ENCODE peak calls at places on chromosomes 12 and 14, in ten cellular contexts. G is stomach, A is esophagus muscularis mucosa, I is sigmoid colon, L is transverse colon, V is H1, T is suprapubic skin, B is K562, C is GM12878, W is HepG2. E is an unnamed sample.

GRCh38 chr12:132572106-132572505 is 38.3 kb downstream of the LRCOL1 start:
- DNase-seq in G (peak), A (no peak), I (no peak), L (no peak), V (no peak), T (no peak), B (no peak), C (no peak), W (no peak), E (peak)

GRCh38 chr14:68691031-68691864 is 101.6 kb downstream of the ZFP36L1 start:
- DNase-seq in G (no peak), A (no peak), I (peak), L (no peak), V (peak), T (peak), B (peak), C (no peak), W (no peak), E (peak)

GRCh38 chr12:19546611-19547162 is 107.4 kb downstream of the AEBP2 start:
- DNase-seq in G (no peak), A (no peak), I (no peak), L (no peak), V (no peak), T (no peak), B (no peak), C (no peak), W (no peak), E (no peak)

GRCh38 chr12:95802482-95803264 is 12.1 kb upstream of the NTN4 start:
- DNase-seq in G (no peak), A (no peak), I (no peak), L (peak), V (no peak), T (no peak), B (no peak), C (no peak), W (peak), E (peak)

GRCh38 chr14:105256292-105256960 is 8.1 kb downstream of the BTBD6 start:
- DNase-seq in G (no peak), A (no peak), I (no peak), L (no peak), V (no peak), T (no peak), B (no peak), C (no peak), W (no peak), E (no peak)

GRCh38 chr12:113220593-113221180 is 577 bp upstream of the TPCN1 start:
- DNase-seq in G (no peak), A (no peak), I (no peak), L (no peak), V (no peak), T (no peak), B (no peak), C (no peak), W (no peak), E (peak)

GRCh38 chr12:26691234-26691970 is 141.6 kb downstream of the ITPR2 start:
- DNase-seq in G (no peak), A (no peak), I (no peak), L (no peak), V (no peak), T (no peak), B (peak), C (no peak), W (peak), E (no peak)

GRCh38 chr14:90159147-90159546 is 97.2 kb upstream of the PSMC1 start:
- DNase-seq in G (no peak), A (no peak), I (no peak), L (no peak), V (no peak), T (no peak), B (no peak), C (no peak), W (no peak), E (no peak)

GRCh38 chr14:31855262-31855661 is 221.8 kb upstream of the ARHGAP5 start:
- DNase-seq in G (no peak), A (no peak), I (no peak), L (no peak), V (no peak), T (no peak), B (no peak), C (no peak), W (peak), E (no peak)

GRCh38 chr14:105455766-105456660 is 18.6 kb upstream of the CRIP2 start:
- DNase-seq in G (no peak), A (no peak), I (no peak), L (no peak), V (no peak), T (no peak), B (no peak), C (no peak), W (no peak), E (no peak)

GRCh38 chr14:90675399-90675798 is 140.8 kb downstream of the TTC7B start:
- DNase-seq in G (no peak), A (no peak), I (no peak), L (no peak), V (no peak), T (no peak), B (no peak), C (no peak), W (no peak), E (no peak)

DNA sequence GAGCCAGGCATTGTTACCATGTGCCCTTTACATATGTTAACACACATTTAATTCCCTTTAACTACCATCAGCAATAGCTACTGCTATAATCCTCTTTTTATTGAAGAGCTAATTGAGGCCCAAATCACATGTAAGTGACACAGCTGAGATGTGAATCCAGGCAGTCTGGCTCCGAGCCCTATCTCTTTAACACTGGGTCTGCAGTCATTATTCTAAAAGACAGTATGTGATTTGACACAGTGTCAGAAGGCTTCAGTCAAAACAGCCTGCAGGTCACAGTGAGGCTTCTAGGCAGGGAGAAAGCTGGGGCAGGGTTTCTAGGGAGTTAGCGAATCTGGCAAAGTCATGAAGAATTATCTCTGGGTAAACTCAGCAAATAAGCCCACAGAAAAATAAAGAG is 148.2 kb downstream of the KIF21A start:
- DNase-seq in G (no peak), A (no peak), I (no peak), L (no peak), V (no peak), T (no peak), B (no peak), C (no peak), W (no peak), E (no peak)
- TF ChIP-seq EP300 in G (no peak), A (no peak), I (no peak), L (no peak), V (no peak), T (no peak), B (no peak), C (no peak), W (no peak), E (no peak)

GRCh38 chr14:75222208-75222701 is 45.8 kb upstream of the TMED10 start:
- DNase-seq in G (no peak), A (no peak), I (peak), L (no peak), V (no peak), T (no peak), B (no peak), C (peak), W (no peak), E (peak)
- H3K27ac ChIP-seq in G (no peak), A (no peak), I (no peak), L (no peak), V (no peak), T (no peak), B (no peak), C (peak), W (no peak), E (peak)

DNA sequence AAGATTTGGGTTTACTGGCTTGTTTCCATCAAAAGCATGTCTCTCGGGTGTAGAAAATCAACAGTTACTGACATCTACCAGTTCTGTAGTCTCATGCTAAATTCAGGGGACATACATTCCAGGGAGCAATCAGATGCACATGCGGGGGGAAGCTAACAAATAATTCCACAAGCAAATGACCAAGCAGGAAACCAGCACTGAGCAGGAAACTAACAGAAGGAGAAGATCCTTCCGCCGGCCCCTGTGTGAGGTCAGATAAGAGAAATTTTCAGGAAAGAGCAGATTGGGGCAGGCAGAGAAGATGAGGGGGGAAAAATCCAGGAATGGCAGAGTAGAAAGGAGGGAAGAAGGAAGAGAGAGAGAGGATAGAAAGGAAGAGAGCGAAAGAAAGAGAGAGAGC is 127.6 kb upstream of the TMCC3 start:
- DNase-seq in G (no peak), A (no peak), I (no peak), L (no peak), V (no peak), T (no peak), B (no peak), C (no peak), W (no peak), E (no peak)
- TF ChIP-seq POLR2AphosphoS5 in G (no peak), A (no peak), I (no peak), L (no peak), V (no peak), T (no peak), B (no peak), C (no peak), W (no peak), E (no peak)

DNA sequence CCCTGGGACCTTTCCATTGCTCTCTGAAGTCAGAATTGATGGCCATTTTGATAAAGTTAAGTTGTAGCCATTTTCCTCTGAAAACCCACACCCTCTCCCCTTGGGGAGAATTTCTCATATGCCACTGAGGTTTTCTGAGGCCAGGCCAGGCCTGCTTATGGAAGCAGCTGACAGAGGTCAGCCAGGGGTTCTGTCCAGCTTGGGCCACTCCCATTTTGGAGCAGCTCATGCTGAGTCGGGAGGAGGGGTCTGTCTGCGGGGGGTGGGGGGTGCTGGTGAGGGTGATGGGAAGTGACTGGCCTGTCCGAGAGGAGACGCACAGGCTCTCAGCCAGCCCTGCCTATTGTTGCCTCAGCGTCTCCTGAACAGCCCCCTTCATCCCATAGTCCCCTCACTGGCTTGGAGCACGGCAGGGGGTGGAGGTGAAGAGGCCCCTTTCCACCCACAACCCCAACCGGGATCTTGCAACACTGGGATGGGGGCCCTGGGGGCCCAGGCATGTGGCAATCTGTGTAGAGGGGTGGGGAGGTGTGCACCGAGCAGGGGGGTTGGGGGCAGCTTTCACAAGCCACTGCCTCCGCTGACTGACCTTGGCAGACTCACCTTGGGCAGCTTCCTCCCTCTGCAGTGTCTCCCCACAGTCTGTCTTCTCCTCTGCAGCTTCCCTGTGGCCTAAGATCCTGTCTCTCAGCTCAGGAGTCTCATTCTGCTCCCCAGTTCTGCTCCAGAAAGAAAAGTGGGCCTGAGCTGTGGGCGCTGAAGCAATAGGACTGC is 5.5 kb downstream of the CEBPE start:
- DNase-seq in G (no peak), A (no peak), I (peak), L (no peak), V (no peak), T (no peak), B (peak), C (no peak), W (no peak), E (no peak)
- TF ChIP-seq EP300 in G (no peak), A (no peak), I (no peak), L (no peak), V (no peak), T (no peak), B (no peak), C (no peak), W (no peak), E (no peak)

E was measured in upper lobe of left lung.